ENCODE peak calls at places on chromosomes 6 and 20, in six cellular contexts. J is NCI-H1105 treated with DMSO at 0.1 percent for 48 hours, I is T-helper 2 cell, U is iPS-NIHi11, W is fibroblast of the conjunctiva, R is tibial nerve. T is an unnamed sample.

GRCh38 chr6:115896538-115897129 is 164.1 kb downstream of the FRK start:
- DNase-seq in J (peak; percentile 60), U (peak; percentile 26), W (peak; percentile 26), I (no peak), R (no peak), T (peak; percentile 62)

GRCh38 chr6:3214898-3215297 is 12.6 kb downstream of the TUBB2B start:
- DNase-seq in R (no peak), I (no peak), W (no peak), J (no peak), U (no peak), T (no peak)

GRCh38 chr6:149925253-149925973 is 2.5 kb upstream of the RAET1G start:
- DNase-seq in J (no peak), R (no peak), U (no peak), I (no peak), W (no peak), T (peak; percentile 27)

GRCh38 chr6:6643398-6643797 is 54.9 kb downstream of the LY86 start:
- DNase-seq in W (no peak), U (no peak), J (no peak), I (no peak), R (no peak), T (no peak)

GRCh38 chr20:57264151-57264792 is 2.2 kb downstream of the BMP7 start:
- DNase-seq in U (no peak), J (no peak), I (no peak), W (no peak), R (no peak), T (peak; percentile 57)

GRCh38 chr6:14037402-14038277 is 79.9 kb upstream of the CD83 start:
- DNase-seq in W (peak; percentile 41), I (no peak), R (no peak), J (no peak), U (no peak), T (no peak)

GRCh38 chr20:34240698-34241615 is at the start of gene ASIP:
- DNase-seq in J (no peak), I (no peak), U (no peak), W (no peak), R (no peak), T (no peak)

GRCh38 chr6:54441020-54441419 is 132.8 kb downstream of the TINAG start:
- DNase-seq in I (no peak), R (no peak), J (no peak), W (no peak), U (no peak), T (no peak)

GRCh38 chr20:23257848-23258746 is 92.5 kb upstream of the NXT1 start:
- DNase-seq in U (no peak), I (no peak), J (peak; percentile 84), R (no peak), W (peak; percentile 28), T (no peak)

GRCh38 chr6:13355969-13356368 is 27.6 kb upstream of the TBC1D7 start:
- DNase-seq in R (no peak), J (no peak), U (no peak), I (no peak), W (no peak), T (no peak)

GRCh38 chr20:24768977-24769675 is 179.9 kb upstream of the CST7 start:
- DNase-seq in R (no peak), J (no peak), I (no peak), U (no peak), W (no peak), T (no peak)

GRCh38 chr20:19833395-19833794 is 75.3 kb downstream of the RIN2 start:
- DNase-seq in W (no peak), I (no peak), R (no peak), U (no peak), J (no peak), T (no peak)

GRCh38 chr6:291697-292505 is at the start of gene DUSP22:
- DNase-seq in J (no peak), I (peak; percentile 65), W (peak; percentile 77), R (peak; percentile 83), U (peak; percentile 99), T (peak; percentile 93)

GRCh38 chr20:49768204-49769124 is 44.2 kb upstream of the SLC9A8 start:
- DNase-seq in W (peak; percentile 57), J (no peak), U (peak; percentile 68), I (no peak), R (peak; percentile 41), T (peak; percentile 56)

GRCh38 chr6:159480471-159480870 is 212.6 kb downstream of the SOD2 start:
- DNase-seq in W (no peak), J (no peak), I (no peak), U (no peak), R (no peak), T (no peak)

GRCh38 chr6:112086744-112087135 is 542 bp downstream of the TUBE1 start:
- DNase-seq in J (peak; percentile 53), U (peak; percentile 38), R (no peak), I (no peak), W (peak; percentile 39), T (peak; percentile 64)

GRCh38 chr6:163490826-163491577 is 76.5 kb downstream of the QKI start:
- DNase-seq in R (peak; percentile 43), J (no peak), U (no peak), W (no peak), I (no peak), T (peak; percentile 8)

GRCh38 chr6:44956426-44956825 is 371.7 kb upstream of the RUNX2 start:
- DNase-seq in I (no peak), U (no peak), J (no peak), R (no peak), W (no peak), T (no peak)

GRCh38 chr20:61166324-61166723 is 85.7 kb upstream of the CDH4 start:
- DNase-seq in R (no peak), W (peak; percentile 10), U (no peak), J (no peak), I (no peak), T (no peak)

GRCh38 chr6:139839506-139840156 is 465.2 kb upstream of the CITED2 start:
- DNase-seq in I (no peak), J (no peak), W (no peak), U (no peak), R (no peak), T (no peak)

GRCh38 chr20:675453-676314 is at the start of gene SCRT2:
- DNase-seq in R (peak; percentile 51), W (no peak), U (peak; percentile 98), I (peak; percentile 47), J (peak; percentile 36), T (peak; percentile 95)

GRCh38 chr6:134896881-134897280 is 53.0 kb downstream of the ALDH8A1 start:
- DNase-seq in I (no peak), R (no peak), W (no peak), U (no peak), J (no peak), T (no peak)

GRCh38 chr6:112027942-112028674 is 25.8 kb upstream of the CCN6 start:
- DNase-seq in W (peak; percentile 17), I (no peak), R (no peak), U (no peak), J (no peak), T (no peak)

GRCh38 chr6:170094686-170095272 is 196.1 kb downstream of the DLL1 start:
- DNase-seq in J (no peak), R (no peak), W (no peak), I (no peak), U (no peak), T (no peak)

GRCh38 chr6:167748458-167749379 is 78.0 kb upstream of the AFDN start:
- DNase-seq in W (no peak), J (no peak), I (no peak), U (no peak), R (no peak), T (no peak)

GRCh38 chr6:117481278-117481925 is 1.1 kb upstream of the DCBLD1 start:
- DNase-seq in R (no peak), U (no peak), J (no peak), I (no peak), W (no peak), T (peak; percentile 28)

GRCh38 chr6:157314705-157315321 is 8.5 kb downstream of the TMEM242 start:
- DNase-seq in J (no peak), U (peak; percentile 62), R (no peak), W (peak; percentile 75), I (no peak), T (peak; percentile 72)

GRCh38 chr6:86273936-86274335 is 631.2 kb upstream of the SYNCRIP start:
- DNase-seq in J (no peak), U (no peak), W (no peak), I (no peak), R (no peak), T (no peak)

GRCh38 chr6:114085206-114085605 is 114.3 kb upstream of the HDAC2 start:
- DNase-seq in I (no peak), J (no peak), U (no peak), W (no peak), R (no peak), T (no peak)

GRCh38 chr20:8292793-8293192 is 160.7 kb downstream of the PLCB1 start:
- DNase-seq in I (no peak), R (no peak), W (no peak), J (no peak), U (no peak), T (no peak)

GRCh38 chr6:25202505-25202904 is 76.7 kb upstream of the CARMIL1 start:
- DNase-seq in W (no peak), I (no peak), U (no peak), J (no peak), R (no peak), T (no peak)

GRCh38 chr6:84763397-84764331 is 734 bp downstream of the TBX18 start:
- DNase-seq in W (peak; percentile 73), J (peak; percentile 50), U (peak; percentile 50), R (peak; percentile 51), I (no peak), T (peak; percentile 70)

T was measured in neural progenitor cell.